ENCODE peak calls at places on chromosomes 6 and 20, in ten cellular contexts. One of them, this sample, is unnamed.

GRCh38 chr6:7086488-7086887 is 21.3 kb upstream of the RREB1 start:
- DNase-seq in neuronal stem cell: no peak
- DNase-seq in HEK293T: no peak
- DNase-seq in colonic mucosa: peak; percentile 32
- DNase-seq in lung: peak; percentile 30
- DNase-seq in COLO829: no peak
- DNase-seq in ACHN: peak; percentile 20
- DNase-seq in activated T-cell treated with anti-CD3 and anti-CD28 coated beads, Interleukin-2, amount 50 U/mL, for 1 hour: peak; percentile 45
- DNase-seq in globus pallidus: no peak
- DNase-seq in tibial artery: peak; percentile 37
- DNase-seq in this sample: no peak

GRCh38 chr6:3713266-3713665 is 38.2 kb downstream of the PXDC1 start:
- DNase-seq in neuronal stem cell: no peak
- DNase-seq in HEK293T: no peak
- DNase-seq in colonic mucosa: no peak
- DNase-seq in lung: no peak
- DNase-seq in COLO829: no peak
- DNase-seq in ACHN: no peak
- DNase-seq in activated T-cell treated with anti-CD3 and anti-CD28 coated beads, Interleukin-2, amount 50 U/mL, for 1 hour: no peak
- DNase-seq in globus pallidus: no peak
- DNase-seq in tibial artery: no peak
- DNase-seq in this sample: no peak

GRCh38 chr6:111748247-111748647 is 125.0 kb downstream of the FYN start:
- DNase-seq in neuronal stem cell: no peak
- DNase-seq in HEK293T: no peak
- DNase-seq in colonic mucosa: no peak
- DNase-seq in lung: no peak
- DNase-seq in COLO829: no peak
- DNase-seq in ACHN: no peak
- DNase-seq in activated T-cell treated with anti-CD3 and anti-CD28 coated beads, Interleukin-2, amount 50 U/mL, for 1 hour: no peak
- DNase-seq in globus pallidus: no peak
- DNase-seq in tibial artery: no peak
- DNase-seq in this sample: no peak

GRCh38 chr6:43622541-43622940 is 6.5 kb downstream of the GTPBP2 start:
- DNase-seq in neuronal stem cell: no peak
- DNase-seq in HEK293T: no peak
- DNase-seq in colonic mucosa: no peak
- DNase-seq in lung: no peak
- DNase-seq in COLO829: no peak
- DNase-seq in ACHN: no peak
- DNase-seq in activated T-cell treated with anti-CD3 and anti-CD28 coated beads, Interleukin-2, amount 50 U/mL, for 1 hour: no peak
- DNase-seq in globus pallidus: no peak
- DNase-seq in tibial artery: no peak
- DNase-seq in this sample: no peak

GRCh38 chr6:72739368-72739779 is 117.5 kb downstream of the KCNQ5 start:
- DNase-seq in neuronal stem cell: no peak
- DNase-seq in HEK293T: no peak
- DNase-seq in colonic mucosa: no peak
- DNase-seq in lung: no peak
- DNase-seq in COLO829: no peak
- DNase-seq in ACHN: no peak
- DNase-seq in activated T-cell treated with anti-CD3 and anti-CD28 coated beads, Interleukin-2, amount 50 U/mL, for 1 hour: no peak
- DNase-seq in globus pallidus: no peak
- DNase-seq in tibial artery: no peak
- DNase-seq in this sample: no peak

GRCh38 chr6:117206951-117207687 is 58.2 kb upstream of the VGLL2 start:
- DNase-seq in neuronal stem cell: peak; percentile 31
- DNase-seq in HEK293T: peak; percentile 16
- DNase-seq in colonic mucosa: no peak
- DNase-seq in lung: no peak
- DNase-seq in COLO829: no peak
- DNase-seq in ACHN: no peak
- DNase-seq in activated T-cell treated with anti-CD3 and anti-CD28 coated beads, Interleukin-2, amount 50 U/mL, for 1 hour: no peak
- DNase-seq in globus pallidus: no peak
- DNase-seq in tibial artery: no peak
- DNase-seq in this sample: no peak

GRCh38 chr20:35117148-35117547 is 24.5 kb upstream of the TRPC4AP start:
- DNase-seq in neuronal stem cell: no peak
- DNase-seq in HEK293T: no peak
- DNase-seq in colonic mucosa: no peak
- DNase-seq in lung: no peak
- DNase-seq in COLO829: no peak
- DNase-seq in ACHN: no peak
- DNase-seq in activated T-cell treated with anti-CD3 and anti-CD28 coated beads, Interleukin-2, amount 50 U/mL, for 1 hour: no peak
- DNase-seq in globus pallidus: no peak
- DNase-seq in tibial artery: no peak
- DNase-seq in this sample: no peak

GRCh38 chr6:157017861-157018260 is 240.7 kb downstream of the ARID1B start:
- DNase-seq in neuronal stem cell: no peak
- DNase-seq in HEK293T: no peak
- DNase-seq in colonic mucosa: no peak
- DNase-seq in lung: no peak
- DNase-seq in COLO829: no peak
- DNase-seq in ACHN: peak; percentile 72
- DNase-seq in activated T-cell treated with anti-CD3 and anti-CD28 coated beads, Interleukin-2, amount 50 U/mL, for 1 hour: no peak
- DNase-seq in globus pallidus: no peak
- DNase-seq in tibial artery: no peak
- DNase-seq in this sample: no peak

GRCh38 chr6:168616807-168617756 is 176.1 kb downstream of the SMOC2 start:
- DNase-seq in neuronal stem cell: no peak
- DNase-seq in HEK293T: no peak
- DNase-seq in colonic mucosa: no peak
- DNase-seq in lung: no peak
- DNase-seq in COLO829: no peak
- DNase-seq in ACHN: no peak
- DNase-seq in activated T-cell treated with anti-CD3 and anti-CD28 coated beads, Interleukin-2, amount 50 U/mL, for 1 hour: no peak
- DNase-seq in globus pallidus: peak; percentile 31
- DNase-seq in tibial artery: no peak
- DNase-seq in this sample: peak; percentile 28

GRCh38 chr20:37567671-37568588 is 40.3 kb upstream of the BLCAP start:
- DNase-seq in neuronal stem cell: no peak
- DNase-seq in HEK293T: peak; percentile 34
- DNase-seq in colonic mucosa: no peak
- DNase-seq in lung: no peak
- DNase-seq in COLO829: peak; percentile 81
- DNase-seq in ACHN: no peak
- DNase-seq in activated T-cell treated with anti-CD3 and anti-CD28 coated beads, Interleukin-2, amount 50 U/mL, for 1 hour: no peak
- DNase-seq in globus pallidus: no peak
- DNase-seq in tibial artery: no peak
- DNase-seq in this sample: no peak

GRCh38 chr6:14108571-14109410 is 8.8 kb upstream of the CD83 start:
- DNase-seq in neuronal stem cell: no peak
- DNase-seq in HEK293T: no peak
- DNase-seq in colonic mucosa: peak; percentile 28
- DNase-seq in lung: peak; percentile 82
- DNase-seq in COLO829: no peak
- DNase-seq in ACHN: no peak
- DNase-seq in activated T-cell treated with anti-CD3 and anti-CD28 coated beads, Interleukin-2, amount 50 U/mL, for 1 hour: peak; percentile 27
- DNase-seq in globus pallidus: peak; percentile 69
- DNase-seq in tibial artery: peak; percentile 57
- DNase-seq in this sample: peak; percentile 45

GRCh38 chr6:3367630-3368029 is 89.2 kb downstream of the SLC22A23 start:
- DNase-seq in neuronal stem cell: no peak
- DNase-seq in HEK293T: no peak
- DNase-seq in colonic mucosa: no peak
- DNase-seq in lung: no peak
- DNase-seq in COLO829: no peak
- DNase-seq in ACHN: no peak
- DNase-seq in activated T-cell treated with anti-CD3 and anti-CD28 coated beads, Interleukin-2, amount 50 U/mL, for 1 hour: no peak
- DNase-seq in globus pallidus: no peak
- DNase-seq in tibial artery: no peak
- DNase-seq in this sample: no peak

GRCh38 chr20:946826-947225 is 30.7 kb upstream of the ANGPT4 start:
- DNase-seq in neuronal stem cell: no peak
- DNase-seq in HEK293T: no peak
- DNase-seq in colonic mucosa: no peak
- DNase-seq in lung: no peak
- DNase-seq in COLO829: no peak
- DNase-seq in ACHN: no peak
- DNase-seq in activated T-cell treated with anti-CD3 and anti-CD28 coated beads, Interleukin-2, amount 50 U/mL, for 1 hour: no peak
- DNase-seq in globus pallidus: no peak
- DNase-seq in tibial artery: no peak
- DNase-seq in this sample: no peak

GRCh38 chr20:62980970-62981369 is 25.8 kb downstream of the BHLHE23 start:
- DNase-seq in neuronal stem cell: no peak
- DNase-seq in HEK293T: peak; percentile 30
- DNase-seq in colonic mucosa: no peak
- DNase-seq in lung: no peak
- DNase-seq in COLO829: no peak
- DNase-seq in ACHN: no peak
- DNase-seq in activated T-cell treated with anti-CD3 and anti-CD28 coated beads, Interleukin-2, amount 50 U/mL, for 1 hour: peak; percentile 55
- DNase-seq in globus pallidus: no peak
- DNase-seq in tibial artery: no peak
- DNase-seq in this sample: no peak

GRCh38 chr6:36682328-36683144 is 4.0 kb downstream of the CDKN1A start:
- DNase-seq in neuronal stem cell: no peak
- DNase-seq in HEK293T: no peak
- DNase-seq in colonic mucosa: peak; percentile 86
- DNase-seq in lung: peak; percentile 62
- DNase-seq in COLO829: no peak
- DNase-seq in ACHN: no peak
- DNase-seq in activated T-cell treated with anti-CD3 and anti-CD28 coated beads, Interleukin-2, amount 50 U/mL, for 1 hour: peak; percentile 71
- DNase-seq in globus pallidus: no peak
- DNase-seq in tibial artery: no peak
- DNase-seq in this sample: no peak

GRCh38 chr20:11401988-11402387 is 515.7 kb upstream of the BTBD3 start:
- DNase-seq in neuronal stem cell: no peak
- DNase-seq in HEK293T: no peak
- DNase-seq in colonic mucosa: no peak
- DNase-seq in lung: no peak
- DNase-seq in COLO829: peak; percentile 19
- DNase-seq in ACHN: peak; percentile 30
- DNase-seq in activated T-cell treated with anti-CD3 and anti-CD28 coated beads, Interleukin-2, amount 50 U/mL, for 1 hour: no peak
- DNase-seq in globus pallidus: no peak
- DNase-seq in tibial artery: no peak
- DNase-seq in this sample: no peak

GRCh38 chr20:33866398-33867079 is 55.4 kb downstream of the CHMP4B start:
- DNase-seq in neuronal stem cell: no peak
- DNase-seq in HEK293T: no peak
- DNase-seq in colonic mucosa: no peak
- DNase-seq in lung: no peak
- DNase-seq in COLO829: no peak
- DNase-seq in ACHN: no peak
- DNase-seq in activated T-cell treated with anti-CD3 and anti-CD28 coated beads, Interleukin-2, amount 50 U/mL, for 1 hour: no peak
- DNase-seq in globus pallidus: no peak
- DNase-seq in tibial artery: no peak
- DNase-seq in this sample: no peak

GRCh38 chr20:54084727-54085368 is 14.5 kb upstream of the BCAS1 start:
- DNase-seq in neuronal stem cell: no peak
- DNase-seq in HEK293T: no peak
- DNase-seq in colonic mucosa: no peak
- DNase-seq in lung: no peak
- DNase-seq in COLO829: no peak
- DNase-seq in ACHN: no peak
- DNase-seq in activated T-cell treated with anti-CD3 and anti-CD28 coated beads, Interleukin-2, amount 50 U/mL, for 1 hour: no peak
- DNase-seq in globus pallidus: no peak
- DNase-seq in tibial artery: no peak
- DNase-seq in this sample: no peak

GRCh38 chr6:122494665-122495272 is 23.2 kb upstream of the SERINC1 start:
- DNase-seq in neuronal stem cell: no peak
- DNase-seq in HEK293T: no peak
- DNase-seq in colonic mucosa: peak; percentile 34
- DNase-seq in lung: no peak
- DNase-seq in COLO829: no peak
- DNase-seq in ACHN: no peak
- DNase-seq in activated T-cell treated with anti-CD3 and anti-CD28 coated beads, Interleukin-2, amount 50 U/mL, for 1 hour: no peak
- DNase-seq in globus pallidus: no peak
- DNase-seq in tibial artery: no peak
- DNase-seq in this sample: no peak